ENCODE peak calls at places on chromosomes 16 and 17, in seven cellular contexts. One of them, this sample, is unnamed.

GRCh38 chr17:27457731-27458523 is 1.7 kb downstream of the KSR1 start:
- DNase-seq in CD4-positive, alpha-beta T cell: no peak
- DNase-seq in neural progenitor cell: peak; percentile 70
- DNase-seq in Peyer's patch: no peak
- DNase-seq in esophagus squamous epithelium: no peak
- DNase-seq in Caco-2: peak; percentile 36
- DNase-seq in A673: peak; percentile 61
- DNase-seq in this sample: peak; percentile 78

GRCh38 chr16:2782583-2783351 is 4.6 kb downstream of the PRSS33 start:
- DNase-seq in CD4-positive, alpha-beta T cell: no peak
- DNase-seq in neural progenitor cell: no peak
- DNase-seq in Peyer's patch: peak; percentile 36
- DNase-seq in esophagus squamous epithelium: no peak
- DNase-seq in Caco-2: no peak
- DNase-seq in A673: no peak
- DNase-seq in this sample: peak; percentile 47

GRCh38 chr16:67571464-67571863 is 9.1 kb downstream of the CTCF start:
- DNase-seq in CD4-positive, alpha-beta T cell: no peak
- DNase-seq in neural progenitor cell: no peak
- DNase-seq in Peyer's patch: no peak
- DNase-seq in esophagus squamous epithelium: no peak
- DNase-seq in Caco-2: no peak
- DNase-seq in A673: no peak
- DNase-seq in this sample: no peak

GRCh38 chr16:88532434-88533241 is 37.6 kb upstream of the ZC3H18 start:
- DNase-seq in CD4-positive, alpha-beta T cell: no peak
- DNase-seq in neural progenitor cell: no peak
- DNase-seq in Peyer's patch: no peak
- DNase-seq in esophagus squamous epithelium: no peak
- DNase-seq in Caco-2: no peak
- DNase-seq in A673: no peak
- DNase-seq in this sample: peak; percentile 88

GRCh38 chr16:68397710-68398171 is 50.6 kb downstream of the SMPD3 start:
- DNase-seq in CD4-positive, alpha-beta T cell: no peak
- DNase-seq in neural progenitor cell: no peak
- DNase-seq in Peyer's patch: no peak
- DNase-seq in esophagus squamous epithelium: no peak
- DNase-seq in Caco-2: no peak
- DNase-seq in A673: no peak
- DNase-seq in this sample: no peak

GRCh38 chr16:3983081-3983520 is 102.6 kb upstream of the CREBBP start:
- DNase-seq in CD4-positive, alpha-beta T cell: peak; percentile 31
- DNase-seq in neural progenitor cell: peak; percentile 94
- DNase-seq in Peyer's patch: peak; percentile 83
- DNase-seq in esophagus squamous epithelium: no peak
- DNase-seq in Caco-2: peak; percentile 78
- DNase-seq in A673: peak; percentile 70
- DNase-seq in this sample: peak; percentile 96

GRCh38 chr17:1999557-2000251 is 25.4 kb downstream of the RTN4RL1 start:
- DNase-seq in CD4-positive, alpha-beta T cell: no peak
- DNase-seq in neural progenitor cell: peak; percentile 79
- DNase-seq in Peyer's patch: peak; percentile 76
- DNase-seq in esophagus squamous epithelium: no peak
- DNase-seq in Caco-2: no peak
- DNase-seq in A673: no peak
- DNase-seq in this sample: peak; percentile 89

GRCh38 chr16:89629827-89630610 is 16.6 kb downstream of the DPEP1 start:
- DNase-seq in CD4-positive, alpha-beta T cell: no peak
- DNase-seq in neural progenitor cell: no peak
- DNase-seq in Peyer's patch: peak; percentile 91
- DNase-seq in esophagus squamous epithelium: no peak
- DNase-seq in Caco-2: no peak
- DNase-seq in A673: no peak
- DNase-seq in this sample: no peak

GRCh38 chr16:84495506-84495905 is 9.0 kb downstream of the MEAK7 start:
- DNase-seq in CD4-positive, alpha-beta T cell: no peak
- DNase-seq in neural progenitor cell: no peak
- DNase-seq in Peyer's patch: no peak
- DNase-seq in esophagus squamous epithelium: no peak
- DNase-seq in Caco-2: no peak
- DNase-seq in A673: no peak
- DNase-seq in this sample: no peak

GRCh38 chr17:27762527-27763305 is 37.6 kb downstream of the NOS2 start:
- DNase-seq in CD4-positive, alpha-beta T cell: no peak
- DNase-seq in neural progenitor cell: peak; percentile 65
- DNase-seq in Peyer's patch: no peak
- DNase-seq in esophagus squamous epithelium: no peak
- DNase-seq in Caco-2: peak; percentile 71
- DNase-seq in A673: peak; percentile 51
- DNase-seq in this sample: no peak

GRCh38 chr17:75683467-75684041 is 16.4 kb downstream of the SAP30BP start:
- DNase-seq in CD4-positive, alpha-beta T cell: no peak
- DNase-seq in neural progenitor cell: no peak
- DNase-seq in Peyer's patch: peak; percentile 84
- DNase-seq in esophagus squamous epithelium: no peak
- DNase-seq in Caco-2: peak; percentile 37
- DNase-seq in A673: no peak
- DNase-seq in this sample: peak; percentile 89

GRCh38 chr16:58638148-58639036 is 8.8 kb upstream of the CNOT1 start:
- DNase-seq in CD4-positive, alpha-beta T cell: no peak
- DNase-seq in neural progenitor cell: peak; percentile 35
- DNase-seq in Peyer's patch: no peak
- DNase-seq in esophagus squamous epithelium: no peak
- DNase-seq in Caco-2: peak; percentile 86
- DNase-seq in A673: peak; percentile 35
- DNase-seq in this sample: peak; percentile 90

GRCh38 chr17:40598928-40599627 is 33.8 kb upstream of the CCR7 start:
- DNase-seq in CD4-positive, alpha-beta T cell: peak; percentile 65
- DNase-seq in neural progenitor cell: no peak
- DNase-seq in Peyer's patch: peak; percentile 79
- DNase-seq in esophagus squamous epithelium: no peak
- DNase-seq in Caco-2: no peak
- DNase-seq in A673: no peak
- DNase-seq in this sample: peak; percentile 91

GRCh38 chr16:84463221-84463620 is 41.2 kb downstream of the MEAK7 start:
- DNase-seq in CD4-positive, alpha-beta T cell: no peak
- DNase-seq in neural progenitor cell: no peak
- DNase-seq in Peyer's patch: peak; percentile 40
- DNase-seq in esophagus squamous epithelium: no peak
- DNase-seq in Caco-2: no peak
- DNase-seq in A673: no peak
- DNase-seq in this sample: no peak

GRCh38 chr16:75289189-75289588 is 37.8 kb upstream of the BCAR1 start:
- DNase-seq in CD4-positive, alpha-beta T cell: no peak
- DNase-seq in neural progenitor cell: no peak
- DNase-seq in Peyer's patch: no peak
- DNase-seq in esophagus squamous epithelium: no peak
- DNase-seq in Caco-2: no peak
- DNase-seq in A673: no peak
- DNase-seq in this sample: no peak

GRCh38 chr16:11333696-11334095 is 11.6 kb upstream of the RMI2 start:
- DNase-seq in CD4-positive, alpha-beta T cell: no peak
- DNase-seq in neural progenitor cell: no peak
- DNase-seq in Peyer's patch: no peak
- DNase-seq in esophagus squamous epithelium: no peak
- DNase-seq in Caco-2: no peak
- DNase-seq in A673: no peak
- DNase-seq in this sample: no peak

GRCh38 chr17:7029659-7030058 is 6.2 kb upstream of the SLC16A13 start:
- DNase-seq in CD4-positive, alpha-beta T cell: peak; percentile 40
- DNase-seq in neural progenitor cell: no peak
- DNase-seq in Peyer's patch: peak; percentile 81
- DNase-seq in esophagus squamous epithelium: no peak
- DNase-seq in Caco-2: no peak
- DNase-seq in A673: no peak
- DNase-seq in this sample: no peak

GRCh38 chr17:58527949-58528348 is 13.5 kb upstream of the MTMR4 start:
- DNase-seq in CD4-positive, alpha-beta T cell: no peak
- DNase-seq in neural progenitor cell: no peak
- DNase-seq in Peyer's patch: no peak
- DNase-seq in esophagus squamous epithelium: no peak
- DNase-seq in Caco-2: no peak
- DNase-seq in A673: no peak
- DNase-seq in this sample: peak; percentile 83

GRCh38 chr17:36629252-36629847 is 28.0 kb downstream of the MRM1 start:
- DNase-seq in CD4-positive, alpha-beta T cell: peak; percentile 71
- DNase-seq in neural progenitor cell: peak; percentile 85
- DNase-seq in Peyer's patch: peak; percentile 90
- DNase-seq in esophagus squamous epithelium: no peak
- DNase-seq in Caco-2: peak; percentile 90
- DNase-seq in A673: peak; percentile 48
- DNase-seq in this sample: peak; percentile 96

GRCh38 chr16:24731722-24732419 is 2.4 kb downstream of the TNRC6A start:
- DNase-seq in CD4-positive, alpha-beta T cell: no peak
- DNase-seq in neural progenitor cell: no peak
- DNase-seq in Peyer's patch: no peak
- DNase-seq in esophagus squamous epithelium: no peak
- DNase-seq in Caco-2: no peak
- DNase-seq in A673: no peak
- DNase-seq in this sample: no peak

GRCh38 chr17:39756376-39757079 is 18.8 kb downstream of the GRB7 start:
- DNase-seq in CD4-positive, alpha-beta T cell: no peak
- DNase-seq in neural progenitor cell: no peak
- DNase-seq in Peyer's patch: peak; percentile 23
- DNase-seq in esophagus squamous epithelium: no peak
- DNase-seq in Caco-2: no peak
- DNase-seq in A673: no peak
- DNase-seq in this sample: peak; percentile 76

GRCh38 chr17:15237106-15237425 is 28.1 kb downstream of the PMP22 start:
- DNase-seq in CD4-positive, alpha-beta T cell: no peak
- DNase-seq in neural progenitor cell: no peak
- DNase-seq in Peyer's patch: no peak
- DNase-seq in esophagus squamous epithelium: no peak
- DNase-seq in Caco-2: peak; percentile 21
- DNase-seq in A673: no peak
- DNase-seq in this sample: no peak

GRCh38 chr17:6473128-6473767 is 29.0 kb downstream of the PIMREG start:
- DNase-seq in CD4-positive, alpha-beta T cell: peak; percentile 57
- DNase-seq in neural progenitor cell: peak; percentile 87
- DNase-seq in Peyer's patch: peak; percentile 87
- DNase-seq in esophagus squamous epithelium: no peak
- DNase-seq in Caco-2: peak; percentile 70
- DNase-seq in A673: peak; percentile 71
- DNase-seq in this sample: peak; percentile 99

GRCh38 chr17:44376124-44376523 is 12.5 kb upstream of the FAM171A2 start:
- DNase-seq in CD4-positive, alpha-beta T cell: no peak
- DNase-seq in neural progenitor cell: peak; percentile 60
- DNase-seq in Peyer's patch: no peak
- DNase-seq in esophagus squamous epithelium: no peak
- DNase-seq in Caco-2: peak; percentile 39
- DNase-seq in A673: peak; percentile 23
- DNase-seq in this sample: peak; percentile 96

GRCh38 chr17:48051706-48052486 is 3.7 kb downstream of the NFE2L1 start:
- DNase-seq in CD4-positive, alpha-beta T cell: no peak
- DNase-seq in neural progenitor cell: peak; percentile 28
- DNase-seq in Peyer's patch: peak; percentile 65
- DNase-seq in esophagus squamous epithelium: no peak
- DNase-seq in Caco-2: no peak
- DNase-seq in A673: peak; percentile 39
- DNase-seq in this sample: peak; percentile 92

GRCh38 chr16:14375132-14375491 is 254.9 kb downstream of the PARN start:
- DNase-seq in CD4-positive, alpha-beta T cell: no peak
- DNase-seq in neural progenitor cell: no peak
- DNase-seq in Peyer's patch: no peak
- DNase-seq in esophagus squamous epithelium: no peak
- DNase-seq in Caco-2: no peak
- DNase-seq in A673: no peak
- DNase-seq in this sample: peak; percentile 71

GRCh38 chr16:17377360-17378324 is 93.1 kb downstream of the XYLT1 start:
- DNase-seq in CD4-positive, alpha-beta T cell: no peak
- DNase-seq in neural progenitor cell: peak; percentile 84
- DNase-seq in Peyer's patch: peak; percentile 52
- DNase-seq in esophagus squamous epithelium: no peak
- DNase-seq in Caco-2: no peak
- DNase-seq in A673: no peak
- DNase-seq in this sample: peak; percentile 81

GRCh38 chr17:17408236-17408794 is 68.5 kb upstream of the MED9 start:
- DNase-seq in CD4-positive, alpha-beta T cell: no peak
- DNase-seq in neural progenitor cell: no peak
- DNase-seq in Peyer's patch: no peak
- DNase-seq in esophagus squamous epithelium: no peak
- DNase-seq in Caco-2: no peak
- DNase-seq in A673: no peak
- DNase-seq in this sample: no peak

GRCh38 chr16:11743308-11744074 is 834 bp upstream of the TXNDC11 start:
- DNase-seq in CD4-positive, alpha-beta T cell: peak; percentile 13
- DNase-seq in neural progenitor cell: no peak
- DNase-seq in Peyer's patch: peak; percentile 75
- DNase-seq in esophagus squamous epithelium: peak; percentile 10
- DNase-seq in Caco-2: peak; percentile 56
- DNase-seq in A673: peak; percentile 9
- DNase-seq in this sample: no peak

GRCh38 chr17:11558681-11559234 is 39.5 kb upstream of the DNAH9 start:
- DNase-seq in CD4-positive, alpha-beta T cell: no peak
- DNase-seq in neural progenitor cell: no peak
- DNase-seq in Peyer's patch: no peak
- DNase-seq in esophagus squamous epithelium: no peak
- DNase-seq in Caco-2: no peak
- DNase-seq in A673: no peak
- DNase-seq in this sample: no peak
- H3K9me3 ChIP-seq in CD4-positive, alpha-beta T cell: no peaks in the 10 kb centered on the region
- H3K9me3 ChIP-seq in neural progenitor cell: no peaks in the 10 kb centered on the region
- H3K9me3 ChIP-seq in Peyer's patch: no peaks in the 10 kb centered on the region
- H3K9me3 ChIP-seq in esophagus squamous epithelium: no peaks in the 10 kb centered on the region
- H3K9me3 ChIP-seq in Caco-2: no peaks in the 10 kb centered on the region
- H3K9me3 ChIP-seq in A673: no peaks in the 10 kb centered on the region
- H3K9me3 ChIP-seq in this sample: no peaks in the 10 kb centered on the region

GRCh38 chr17:79147791-79148506 is 73.3 kb downstream of the ENGASE start:
- DNase-seq in CD4-positive, alpha-beta T cell: no peak
- DNase-seq in neural progenitor cell: no peak
- DNase-seq in Peyer's patch: no peak
- DNase-seq in esophagus squamous epithelium: no peak
- DNase-seq in Caco-2: no peak
- DNase-seq in A673: no peak
- DNase-seq in this sample: no peak
- TF ChIP-seq CTCF in CD4-positive, alpha-beta T cell: no peak
- TF ChIP-seq CTCF in neural progenitor cell: no peak
- TF ChIP-seq CTCF in Peyer's patch: no peak
- TF ChIP-seq CTCF in esophagus squamous epithelium: no peak
- TF ChIP-seq CTCF in Caco-2: no peak
- TF ChIP-seq CTCF in A673: peak; percentile 15
- TF ChIP-seq CTCF in this sample: no peak

DNA sequence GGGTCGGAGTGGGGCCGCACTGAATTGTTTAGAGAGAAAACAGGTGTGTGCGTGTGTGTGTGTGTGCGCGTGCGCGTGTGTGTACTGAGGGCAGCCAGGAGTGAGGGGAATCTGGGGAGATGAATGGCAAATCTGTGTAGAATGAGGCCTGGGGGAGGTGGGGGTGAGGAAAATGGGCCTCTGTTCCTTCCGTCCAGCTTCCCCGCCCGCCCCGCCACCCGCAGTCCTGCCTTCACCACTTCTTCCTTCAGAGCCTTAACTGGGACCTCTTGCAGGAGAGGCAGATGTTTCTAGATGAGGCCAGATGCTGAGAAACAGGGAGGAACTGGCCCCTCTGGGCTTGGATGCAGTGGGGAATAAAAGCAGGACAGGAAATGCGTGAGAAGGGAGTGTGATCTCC is 29.7 kb upstream of the NGFR start:
- DNase-seq in CD4-positive, alpha-beta T cell: no peak
- DNase-seq in neural progenitor cell: no peak
- DNase-seq in Peyer's patch: no peak
- DNase-seq in esophagus squamous epithelium: no peak
- DNase-seq in Caco-2: no peak
- DNase-seq in A673: no peak
- DNase-seq in this sample: peak; percentile 71
- H3K9me3 ChIP-seq in CD4-positive, alpha-beta T cell: peaks cover 7% of the 10 kb centered on the region
- H3K9me3 ChIP-seq in neural progenitor cell: no peaks in the 10 kb centered on the region
- H3K9me3 ChIP-seq in Peyer's patch: no peaks in the 10 kb centered on the region
- H3K9me3 ChIP-seq in esophagus squamous epithelium: peaks cover 8% of the 10 kb centered on the region
- H3K9me3 ChIP-seq in Caco-2: peaks cover 10% of the 10 kb centered on the region
- H3K9me3 ChIP-seq in A673: no peaks in the 10 kb centered on the region
- H3K9me3 ChIP-seq in this sample: no peaks in the 10 kb centered on the region

GRCh38 chr17:81817758-81818147 is 13.8 kb downstream of the GCGR start:
- DNase-seq in CD4-positive, alpha-beta T cell: no peak
- DNase-seq in neural progenitor cell: no peak
- DNase-seq in Peyer's patch: no peak
- DNase-seq in esophagus squamous epithelium: no peak
- DNase-seq in Caco-2: no peak
- DNase-seq in A673: no peak
- DNase-seq in this sample: peak; percentile 88
- TF ChIP-seq CTCF in CD4-positive, alpha-beta T cell: no peak
- TF ChIP-seq CTCF in neural progenitor cell: no peak
- TF ChIP-seq CTCF in Peyer's patch: no peak
- TF ChIP-seq CTCF in esophagus squamous epithelium: no peak
- TF ChIP-seq CTCF in Caco-2: no peak
- TF ChIP-seq CTCF in A673: no peak
- TF ChIP-seq CTCF in this sample: no peak

This sample was measured in osteoblast.